ENCODE peak calls at places on chromosomes 6 and 20, in six cellular contexts. S is foreskin keratinocyte, G is psoas muscle, L is hepatocyte, E is epithelial cell of prostate, V is adrenal gland. O is an unnamed sample.
A peak's percentile ranks its signal among the peaks of the same experiment; 100 is the strongest.

GRCh38 chr6:34806738-34807453 is 15.0 kb downstream of the BLTP3A start:
- DNase-seq in L (no peak), S (no peak), G (no peak), V (no peak), E (no peak), O (no peak)

GRCh38 chr6:27188206-27188884 is 59.2 kb upstream of the PRSS16 start:
- DNase-seq in G (peak; percentile 63), L (peak; percentile 80), S (peak; percentile 65), E (peak; percentile 20), V (peak; percentile 71), O (peak; percentile 19)

GRCh38 chr20:56371977-56372376 is 13.2 kb downstream of the FAM210B start:
- DNase-seq in L (no peak), V (no peak), E (no peak), S (no peak), G (no peak), O (no peak)

GRCh38 chr6:164563866-164564265 is 745.5 kb downstream of the C6orf118 start:
- DNase-seq in G (no peak), L (no peak), S (no peak), E (no peak), V (no peak), O (no peak)

GRCh38 chr20:59481082-59482018 is 123.0 kb upstream of the PHACTR3 start:
- DNase-seq in S (no peak), G (no peak), V (no peak), L (no peak), E (no peak), O (no peak)

GRCh38 chr6:144008501-144009245 is 614 bp upstream of the PLAGL1 start:
- DNase-seq in L (no peak), E (no peak), G (no peak), S (no peak), V (no peak), O (no peak)

GRCh38 chr20:63224272-63225081 is 8.5 kb upstream of the YTHDF1 start:
- DNase-seq in V (peak; percentile 70), E (no peak), S (no peak), L (peak; percentile 66), G (no peak), O (no peak)

GRCh38 chr6:101779051-101779844 is 385.7 kb downstream of the GRIK2 start:
- DNase-seq in S (peak; percentile 32), L (no peak), V (no peak), G (no peak), E (peak; percentile 55), O (no peak)

GRCh38 chr20:1871807-1872455 is 23.3 kb upstream of the SIRPA start:
- DNase-seq in S (no peak), V (no peak), L (no peak), E (peak; percentile 53), G (no peak), O (no peak)

GRCh38 chr6:44035621-44036020 is 91.6 kb downstream of the MRPL14 start:
- DNase-seq in V (no peak), L (no peak), G (no peak), E (no peak), S (no peak), O (no peak)

GRCh38 chr20:34024733-34025351 is 31.1 kb downstream of the RALY start:
- DNase-seq in S (no peak), E (no peak), G (no peak), V (peak; percentile 28), L (no peak), O (no peak)

GRCh38 chr6:20605581-20605980 is 71.3 kb downstream of the CDKAL1 start:
- DNase-seq in V (no peak), G (no peak), E (peak; percentile 3), L (no peak), S (no peak), O (no peak)

GRCh38 chr20:44111712-44112335 is 75.2 kb downstream of the JPH2 start:
- DNase-seq in V (no peak), G (no peak), S (no peak), L (peak; percentile 28), E (no peak), O (peak; percentile 66)

GRCh38 chr6:52381249-52381648 is 19.3 kb downstream of the PAQR8 start:
- DNase-seq in L (no peak), G (no peak), V (no peak), E (no peak), S (no peak), O (no peak)

GRCh38 chr6:75467284-75467683 is 26.3 kb downstream of the FILIP1 start:
- DNase-seq in E (no peak), V (no peak), S (no peak), L (no peak), G (no peak), O (no peak)

GRCh38 chr6:75463896-75464295 is 29.7 kb downstream of the FILIP1 start:
- DNase-seq in G (no peak), E (no peak), V (no peak), S (no peak), L (no peak), O (no peak)

GRCh38 chr6:75472885-75473284 is 20.7 kb downstream of the FILIP1 start:
- DNase-seq in S (no peak), G (no peak), E (no peak), L (no peak), V (no peak), O (no peak)

DNA sequence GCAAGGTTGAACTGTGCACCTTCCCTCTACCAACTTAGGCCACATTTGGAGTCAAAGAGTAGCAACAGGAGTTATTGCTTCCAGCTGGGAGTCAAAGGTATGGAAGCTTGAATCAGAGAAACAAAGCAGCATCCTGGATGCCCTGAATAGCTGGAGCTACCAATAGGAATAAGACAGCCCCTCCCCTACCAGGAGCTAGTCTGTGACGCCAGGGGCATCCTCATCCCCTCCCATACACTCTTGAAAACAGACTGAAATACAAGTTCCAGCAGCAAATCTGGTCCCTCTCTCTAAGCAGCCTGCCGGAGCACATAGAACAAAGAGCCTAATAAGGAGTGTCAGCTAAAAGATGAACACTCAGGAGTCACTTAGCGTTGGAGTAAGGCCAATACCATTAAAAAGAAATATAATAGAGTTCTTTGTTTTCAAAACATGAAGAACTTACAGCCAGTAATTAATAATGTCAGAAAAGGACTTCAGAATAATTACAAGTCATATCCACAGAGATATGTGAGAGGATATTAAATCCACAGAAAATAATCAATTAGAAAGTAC is 25.6 kb downstream of the FILIP1 start:
- DNase-seq in L (no peak), V (no peak), G (no peak), E (no peak), S (no peak), O (no peak)
- H3K27ac ChIP-seq in L (no peak overlapping the region), V (no peak overlapping the region), G (peak overlapping the region; percentile 30), E (no peak overlapping the region), S (no peak overlapping the region), O (no peak overlapping the region)

GRCh38 chr6:148269386-148269785 is 73.3 kb upstream of the SASH1 start:
- DNase-seq in V (no peak), L (no peak), G (no peak), E (no peak), S (no peak), O (no peak)
- H3K27ac ChIP-seq in V (no peak overlapping the region), L (no peak overlapping the region), G (no peak overlapping the region), E (no peak overlapping the region), S (no peak overlapping the region), O (no peak overlapping the region)

GRCh38 chr6:24923885-24924401 is 11.8 kb downstream of the RIPOR2 start:
- DNase-seq in L (no peak), S (no peak), E (no peak), V (no peak), G (no peak), O (no peak)
- H3K27ac ChIP-seq in L (no peak overlapping the region), S (no peak overlapping the region), E (no peak overlapping the region), V (no peak overlapping the region), G (no peak overlapping the region), O (no peak overlapping the region)

DNA sequence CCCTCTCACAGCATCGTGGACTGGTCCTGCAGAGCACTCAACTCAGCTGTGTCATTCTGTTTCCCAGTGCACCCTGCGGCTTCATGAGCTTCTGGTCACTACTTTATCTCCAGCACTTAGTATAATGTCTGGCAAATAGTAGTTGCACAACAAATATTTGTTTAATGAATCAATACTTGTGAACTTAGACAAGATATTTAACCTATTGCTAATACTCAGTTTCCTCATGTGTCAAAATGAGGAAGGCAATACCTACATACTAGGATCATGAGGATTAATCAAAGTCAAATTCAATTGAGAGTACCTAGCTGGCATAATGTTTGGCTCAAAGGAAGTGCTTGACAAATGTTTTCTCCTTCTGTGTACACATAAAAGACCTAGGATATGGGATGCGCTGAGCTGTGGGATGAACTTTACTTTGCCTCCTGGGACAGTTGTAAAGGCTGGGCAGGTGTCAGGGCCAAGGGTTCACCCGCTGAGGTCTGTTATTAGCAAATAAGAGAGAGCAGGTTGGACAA is 86.3 kb downstream of the FNDC1 start:
- DNase-seq in G (no peak), V (no peak), L (no peak), E (no peak), S (no peak), O (no peak)
- H3K27ac ChIP-seq in G (no peak overlapping the region), V (no peak overlapping the region), L (no peak overlapping the region), E (no peak overlapping the region), S (no peak overlapping the region), O (no peak overlapping the region)

DNA sequence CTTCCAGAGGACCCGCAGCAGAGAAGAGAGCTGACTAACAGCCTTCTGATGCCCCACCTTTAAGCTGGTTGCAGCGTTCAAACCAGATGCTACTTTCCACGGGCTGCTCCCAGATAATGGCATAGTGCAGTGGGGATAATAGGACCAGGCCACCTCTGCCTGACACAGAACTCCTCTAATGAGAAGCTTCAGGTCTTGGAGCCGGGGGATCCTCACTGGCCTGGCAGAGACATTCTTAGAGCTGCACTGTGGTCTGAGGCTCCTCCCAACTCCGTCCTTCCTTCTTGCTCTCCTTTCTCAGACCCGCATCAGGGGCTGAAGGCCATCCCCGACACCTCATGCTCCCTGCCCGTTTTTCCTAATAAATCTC is 206.6 kb upstream of the MARCKS start:
- DNase-seq in V (no peak), E (no peak), L (no peak), G (no peak), S (no peak), O (no peak)
- H3K27ac ChIP-seq in V (no peak overlapping the region), E (peak overlapping the region; percentile 67), L (peak overlapping the region; percentile 46), G (no peak overlapping the region), S (no peak overlapping the region), O (no peak overlapping the region)

DNA sequence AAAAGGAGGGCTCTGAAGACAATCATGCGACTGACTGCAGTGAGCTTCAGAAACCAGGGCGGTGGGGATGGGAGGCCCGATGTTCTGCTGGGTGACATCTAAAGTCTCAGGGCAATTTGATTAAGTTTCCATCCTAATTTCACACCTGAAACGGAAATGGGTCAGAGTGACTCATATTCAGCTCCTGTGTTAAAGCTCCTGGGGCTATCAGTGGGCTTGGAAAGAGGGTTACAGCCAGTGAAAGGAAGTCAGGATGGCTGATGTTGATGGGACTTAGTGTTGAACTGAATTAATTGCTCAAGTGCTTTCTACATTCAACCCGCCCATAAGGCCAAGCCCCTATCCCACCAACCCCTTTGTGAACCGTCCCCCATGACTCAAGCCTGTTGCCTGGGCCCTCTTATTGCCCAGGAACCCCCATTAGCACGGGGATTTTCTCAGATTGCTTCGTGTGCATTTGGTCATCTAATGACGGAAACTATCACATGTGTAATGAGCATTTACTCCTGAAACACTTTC is 47.1 kb upstream of the TBC1D7 start:
- DNase-seq in S (no peak), E (no peak), V (no peak), L (no peak), G (no peak), O (no peak)
- H3K27ac ChIP-seq in S (no peak overlapping the region), E (no peak overlapping the region), V (no peak overlapping the region), L (no peak overlapping the region), G (no peak overlapping the region), O (no peak overlapping the region)

GRCh38 chr20:21513181-21513663 is 642 bp downstream of the NKX2-2 start:
- DNase-seq in S (no peak), E (no peak), V (no peak), G (no peak), L (no peak), O (no peak)
- H3K27ac ChIP-seq in S (no peak overlapping the region), E (no peak overlapping the region), V (no peak overlapping the region), G (no peak overlapping the region), L (no peak overlapping the region), O (no peak overlapping the region)